ENCODE peak calls at places on chromosomes 13 and 19, in four cellular contexts. W, J, D and E are unnamed samples.
A peak's percentile ranks its signal among the peaks of the same experiment; 100 is the strongest.

GRCh38 chr13:64849174-64849573 is 2381.0 kb downstream of the PCDH9 start:
- DNase-seq in D (no peak), W (no peak), J (no peak), E (no peak)

GRCh38 chr19:3955688-3956087 is 15.2 kb downstream of the DAPK3 start:
- DNase-seq in J (no peak), W (no peak), D (no peak), E (no peak)

GRCh38 chr19:1904385-1905070 is 671 bp upstream of the ADAT3 start:
- DNase-seq in W (peak; percentile 45), D (no peak), J (no peak), E (peak; percentile 69)

GRCh38 chr13:112711528-112712265 is 21.9 kb downstream of the ATP11A start:
- DNase-seq in D (peak; percentile 92), J (no peak), W (peak; percentile 25), E (no peak)

GRCh38 chr13:99572131-99572530 is 70.9 kb downstream of the TM9SF2 start:
- DNase-seq in J (no peak), D (no peak), W (no peak), E (no peak)

GRCh38 chr19:54928299-54928698 is 19.0 kb downstream of the NLRP7 start:
- DNase-seq in D (no peak), J (no peak), W (no peak), E (no peak)

GRCh38 chr19:28020631-28021315 is 1192.2 kb downstream of the UQCRFS1 start:
- DNase-seq in J (no peak), D (no peak), W (no peak), E (no peak)

GRCh38 chr19:44640518-44640917 is 3.2 kb upstream of the PVR start:
- DNase-seq in W (no peak), J (no peak), D (no peak), E (no peak)

GRCh38 chr13:113928701-113929627 is 44.9 kb downstream of the C13orf46 start:
- DNase-seq in D (peak; percentile 93), W (no peak), J (no peak), E (no peak)